ENCODE peak calls at places on chromosomes 7 and 10, in seven cellular contexts. R is fibroblast of lung, Y is SJSA1, S is LNCaP clone FGC, U is A549, D is fibroblast of mammary gland, F is H1. L is an unnamed sample.

GRCh38 chr10:21184216-21184615 is 287.1 kb upstream of the NEBL start:
- DNase-seq in R (peak; percentile 23), Y (no peak), S (no peak), U (no peak), D (peak; percentile 95), F (no peak), L (no peak)

GRCh38 chr10:96415896-96416554 is 57.2 kb upstream of the OPALIN start:
- DNase-seq in R (peak; percentile 40), Y (no peak), S (no peak), U (no peak), D (peak; percentile 19), F (no peak), L (no peak)

GRCh38 chr10:77456414-77456813 is 181.2 kb downstream of the KCNMA1 start:
- DNase-seq in R (no peak), Y (no peak), S (no peak), U (no peak), D (no peak), F (no peak), L (no peak)

GRCh38 chr7:99997545-99998137 is 17.8 kb upstream of the ZKSCAN1 start:
- DNase-seq in R (peak; percentile 41), Y (no peak), S (no peak), U (no peak), D (peak; percentile 22), F (no peak), L (peak; percentile 54)

GRCh38 chr10:14129770-14130169 is 201.0 kb downstream of the FRMD4A start:
- DNase-seq in R (no peak), Y (no peak), S (no peak), U (no peak), D (no peak), F (no peak), L (no peak)

GRCh38 chr7:106116162-106116704 is 4.1 kb upstream of the SYPL1 start:
- DNase-seq in R (no peak), Y (no peak), S (no peak), U (no peak), D (no peak), F (no peak), L (no peak)

GRCh38 chr10:26697163-26697921 is at the start of gene PDSS1:
- DNase-seq in R (peak; percentile 62), Y (peak; percentile 67), S (peak; percentile 8), U (peak; percentile 69), D (peak; percentile 52), F (no peak), L (peak; percentile 84)

GRCh38 chr10:95121904-95122303 is 52.6 kb upstream of the CYP2C8 start:
- DNase-seq in R (no peak), Y (no peak), S (no peak), U (no peak), D (peak; percentile 8), F (no peak), L (peak; percentile 8)

GRCh38 chr7:23277359-23277989 is 21.7 kb upstream of the MALSU1 start:
- DNase-seq in R (peak; percentile 52), Y (no peak), S (peak; percentile 28), U (peak; percentile 81), D (peak; percentile 69), F (peak; percentile 15), L (peak; percentile 75)

GRCh38 chr10:86979977-86980448 is 11.7 kb downstream of the ADIRF start:
- DNase-seq in R (no peak), Y (no peak), S (no peak), U (peak; percentile 43), D (peak; percentile 62), F (no peak), L (peak; percentile 52)

GRCh38 chr7:105932835-105933477 is 30.1 kb upstream of the CDHR3 start:
- DNase-seq in R (peak; percentile 80), Y (no peak), S (no peak), U (no peak), D (peak; percentile 98), F (no peak), L (peak; percentile 92)

GRCh38 chr10:112209534-112210200 is 26.1 kb upstream of the GPAM start:
- DNase-seq in R (peak; percentile 17), Y (no peak), S (no peak), U (no peak), D (peak; percentile 63), F (no peak), L (peak; percentile 74)

GRCh38 chr10:88986549-88987242 is 3.9 kb upstream of the FAS start:
- DNase-seq in R (no peak), Y (no peak), S (no peak), U (peak; percentile 20), D (peak; percentile 54), F (no peak), L (peak; percentile 60)

GRCh38 chr10:18279202-18279601 is 139.0 kb downstream of the CACNB2 start:
- DNase-seq in R (peak; percentile 40), Y (no peak), S (no peak), U (peak; percentile 7), D (peak; percentile 76), F (no peak), L (peak; percentile 72)

GRCh38 chr10:123972481-123973401 is 81.1 kb upstream of the CPXM2 start:
- DNase-seq in R (no peak), Y (no peak), S (no peak), U (no peak), D (no peak), F (no peak), L (no peak)
- H3K4me3 ChIP-seq in R (no peak overlapping the region), Y (no peak overlapping the region), S (no peak overlapping the region), U (no peak overlapping the region), D (no peak overlapping the region), F (peak overlapping the region; percentile 66), L (no peak overlapping the region)

GRCh38 chr7:115297651-115298050 is 375.8 kb downstream of the MDFIC start:
- DNase-seq in R (peak; percentile 89), Y (peak; percentile 76), S (no peak), U (peak; percentile 72), D (peak; percentile 65), F (no peak), L (peak; percentile 91)
- H3K4me3 ChIP-seq in R (no peak overlapping the region), Y (no peak overlapping the region), S (no peak overlapping the region), U (no peak overlapping the region), D (no peak overlapping the region), F (no peak overlapping the region), L (no peak overlapping the region)

GRCh38 chr7:74606909-74607255 is 50.6 kb upstream of the GTF2I start:
- DNase-seq in R (no peak), Y (no peak), S (no peak), U (no peak), D (no peak), F (no peak), L (no peak)
- H3K4me3 ChIP-seq in R (no peak overlapping the region), Y (no peak overlapping the region), S (no peak overlapping the region), U (peak overlapping the region; percentile 27), D (peak overlapping the region; percentile 29), F (peak overlapping the region; percentile 51), L (peak overlapping the region; percentile 23)

GRCh38 chr10:12418000-12418399 is 68.7 kb downstream of the CAMK1D start:
- DNase-seq in R (peak; percentile 74), Y (no peak), S (no peak), U (no peak), D (peak; percentile 94), F (no peak), L (peak; percentile 74)

GRCh38 chr10:12423896-12424295 is 74.5 kb downstream of the CAMK1D start:
- DNase-seq in R (no peak), Y (no peak), S (no peak), U (no peak), D (no peak), F (no peak), L (no peak)

GRCh38 chr10:12418725-12419278 is 69.5 kb downstream of the CAMK1D start:
- DNase-seq in R (no peak), Y (no peak), S (no peak), U (no peak), D (peak; percentile 69), F (no peak), L (no peak)

GRCh38 chr10:12419279-12419847 is 70.0 kb downstream of the CAMK1D start:
- DNase-seq in R (peak; percentile 100), Y (peak; percentile 86), S (no peak), U (peak; percentile 36), D (peak; percentile 99), F (no peak), L (peak; percentile 98)

DNA sequence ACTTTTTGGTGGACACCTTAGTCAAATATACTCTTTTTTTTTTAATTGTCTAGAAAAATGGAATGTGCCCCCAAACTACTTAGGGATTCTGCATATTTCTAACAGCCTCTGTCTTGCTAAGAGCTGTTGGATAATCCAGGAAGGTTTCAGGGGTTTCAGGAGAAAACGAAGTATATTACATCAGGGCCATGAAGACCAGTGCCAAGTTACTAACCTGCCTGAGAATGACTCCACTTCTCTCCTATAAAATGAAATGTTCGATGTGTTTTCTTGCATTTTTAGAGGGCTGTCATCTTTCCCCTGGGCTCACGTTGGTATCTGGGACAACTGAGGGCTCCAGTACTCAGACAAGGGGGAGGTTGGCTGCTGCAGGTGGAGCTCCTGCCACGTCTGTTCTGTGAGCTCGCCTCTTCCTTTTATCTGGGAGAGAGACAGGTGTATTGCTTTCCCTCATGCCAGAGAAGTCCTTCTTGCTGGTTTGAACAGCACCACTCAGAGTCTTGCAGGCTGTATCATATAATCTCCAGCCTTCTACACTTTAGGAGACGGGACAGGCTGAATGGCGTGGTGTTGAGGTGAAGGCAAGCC is 71.3 kb downstream of the CAMK1D start:
- DNase-seq in R (no peak), Y (no peak), S (no peak), U (no peak), D (no peak), F (no peak), L (no peak)
- H3K4me3 ChIP-seq in R (no peak overlapping the region), Y (no peak overlapping the region), S (no peak overlapping the region), U (no peak overlapping the region), D (no peak overlapping the region), F (no peak overlapping the region), L (no peak overlapping the region)

GRCh38 chr10:132279873-132280645 is 27.7 kb downstream of the STK32C start:
- DNase-seq in R (no peak), Y (no peak), S (no peak), U (no peak), D (no peak), F (no peak), L (no peak)
- H3K4me3 ChIP-seq in R (no peak overlapping the region), Y (no peak overlapping the region), S (no peak overlapping the region), U (no peak overlapping the region), D (no peak overlapping the region), F (no peak overlapping the region), L (no peak overlapping the region)

GRCh38 chr7:19090526-19090925 is 26.9 kb downstream of the TWIST1 start:
- DNase-seq in R (no peak), Y (no peak), S (no peak), U (no peak), D (peak; percentile 31), F (no peak), L (peak; percentile 46)

GRCh38 chr7:19089378-19089777 is 28.1 kb downstream of the TWIST1 start:
- DNase-seq in R (no peak), Y (no peak), S (no peak), U (no peak), D (no peak), F (no peak), L (no peak)

GRCh38 chr7:19095461-19095860 is 22.0 kb downstream of the TWIST1 start:
- DNase-seq in R (no peak), Y (no peak), S (no peak), U (no peak), D (no peak), F (no peak), L (peak; percentile 54)

GRCh38 chr7:19094971-19095370 is 22.5 kb downstream of the TWIST1 start:
- DNase-seq in R (no peak), Y (no peak), S (no peak), U (no peak), D (no peak), F (no peak), L (no peak)

GRCh38 chr7:19091871-19092270 is 25.6 kb downstream of the TWIST1 start:
- DNase-seq in R (no peak), Y (no peak), S (no peak), U (no peak), D (no peak), F (no peak), L (no peak)
- H3K4me3 ChIP-seq in R (no peak overlapping the region), Y (no peak overlapping the region), S (no peak overlapping the region), U (no peak overlapping the region), D (no peak overlapping the region), F (no peak overlapping the region), L (no peak overlapping the region)